ENCODE peak calls at places on chromosomes 7 and 10, in four cellular contexts. One of them, this sample, is unnamed. For H3K4me1, the result is how much of the 10 kb centered on the place peaks cover.

GRCh38 chr7:63043657-63044543 is 954.7 kb upstream of the ZNF722 start:
- DNase-seq in cardiac muscle cell: no peak
- DNase-seq in colonic mucosa: no peak
- DNase-seq in adipocyte: no peak
- DNase-seq in this sample: no peak

GRCh38 chr7:106180721-106181120 is 68.6 kb upstream of the SYPL1 start:
- DNase-seq in cardiac muscle cell: no peak
- DNase-seq in colonic mucosa: no peak
- DNase-seq in adipocyte: no peak
- DNase-seq in this sample: no peak

GRCh38 chr10:570631-571565 is 118.6 kb downstream of the DIP2C start:
- DNase-seq in cardiac muscle cell: no peak
- DNase-seq in colonic mucosa: no peak
- DNase-seq in adipocyte: peak
- DNase-seq in this sample: no peak

GRCh38 chr10:31686566-31686965 is 242.1 kb downstream of the ARHGAP12 start:
- DNase-seq in cardiac muscle cell: no peak
- DNase-seq in colonic mucosa: no peak
- DNase-seq in adipocyte: no peak
- DNase-seq in this sample: no peak

GRCh38 chr7:55534262-55534915 is 37.9 kb downstream of the VOPP1 start:
- DNase-seq in cardiac muscle cell: no peak
- DNase-seq in colonic mucosa: no peak
- DNase-seq in adipocyte: peak
- DNase-seq in this sample: no peak

GRCh38 chr7:2355079-2356008 is 717 bp downstream of the EIF3B start:
- DNase-seq in cardiac muscle cell: peak
- DNase-seq in colonic mucosa: peak
- DNase-seq in adipocyte: peak
- DNase-seq in this sample: no peak

GRCh38 chr10:87506988-87507387 is 2.3 kb downstream of the MINPP1 start:
- DNase-seq in cardiac muscle cell: no peak
- DNase-seq in colonic mucosa: no peak
- DNase-seq in adipocyte: no peak
- DNase-seq in this sample: no peak

GRCh38 chr10:88680958-88681357 is 16.7 kb downstream of the LIPF start:
- DNase-seq in cardiac muscle cell: no peak
- DNase-seq in colonic mucosa: no peak
- DNase-seq in adipocyte: no peak
- DNase-seq in this sample: no peak

GRCh38 chr7:129561677-129562424 is 49.7 kb upstream of the NRF1 start:
- DNase-seq in cardiac muscle cell: no peak
- DNase-seq in colonic mucosa: no peak
- DNase-seq in adipocyte: no peak
- DNase-seq in this sample: no peak

DNA sequence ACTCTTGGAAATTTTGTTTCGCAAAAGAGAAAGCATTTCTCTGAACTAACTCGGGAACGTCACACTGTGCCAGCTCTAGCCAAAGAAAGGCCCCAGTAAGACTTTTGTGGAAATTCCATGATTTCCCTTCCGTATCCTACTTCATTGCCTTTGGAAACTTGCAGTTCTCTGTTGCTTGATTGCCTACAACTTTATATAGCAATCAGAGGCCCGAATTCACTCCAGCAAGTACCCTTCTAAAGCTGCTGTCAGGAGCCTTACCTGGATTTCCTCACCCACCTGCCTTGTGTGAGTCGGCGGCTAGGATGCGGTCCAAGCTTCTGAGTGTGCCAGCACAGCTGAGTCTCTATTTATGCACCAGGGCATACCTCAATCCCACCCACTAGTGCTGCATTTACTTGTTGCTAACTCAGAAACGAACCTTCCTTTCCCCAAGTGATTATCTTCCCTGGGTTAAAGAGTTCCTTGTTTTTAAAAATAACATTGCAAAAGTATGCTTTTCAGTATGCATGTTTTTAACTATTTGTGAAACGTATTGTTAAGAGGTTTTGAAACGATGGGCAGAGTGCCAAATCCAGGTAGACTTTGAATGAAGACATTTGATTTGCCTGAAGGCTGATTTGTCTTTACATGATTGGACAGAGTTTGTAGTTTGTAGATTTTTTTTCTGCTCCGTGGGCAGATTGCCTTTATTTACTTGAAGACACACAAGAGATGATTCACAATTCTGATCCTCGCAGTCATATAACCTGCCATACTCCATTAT is at the start of gene AGR2:
- DNase-seq in cardiac muscle cell: no peak
- DNase-seq in colonic mucosa: peak
- DNase-seq in adipocyte: no peak
- DNase-seq in this sample: no peak
- H3K4me3 ChIP-seq in cardiac muscle cell: no peak
- H3K4me3 ChIP-seq in colonic mucosa: peak
- H3K4me3 ChIP-seq in adipocyte: no peak
- H3K4me3 ChIP-seq in this sample: no peak

DNA sequence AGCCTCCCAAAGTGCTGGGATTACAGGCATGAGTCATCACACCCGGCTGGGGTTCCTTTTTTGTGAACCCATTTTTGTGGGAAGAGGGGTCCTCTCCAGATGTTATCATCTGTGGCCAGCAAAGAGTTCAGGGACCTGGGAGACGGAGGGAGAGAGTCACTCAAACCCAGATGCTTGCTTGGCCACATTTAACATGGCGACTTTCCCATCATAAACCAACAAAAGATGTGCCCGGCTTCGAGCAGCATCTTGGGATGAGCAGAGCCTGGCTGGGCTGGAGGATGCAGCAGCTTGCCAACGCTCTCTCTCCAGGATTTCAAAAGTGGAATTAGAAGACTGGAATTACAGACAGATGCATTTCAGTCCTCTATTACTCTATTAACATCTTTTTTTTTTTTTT is 19.1 kb upstream of the HABP2 start:
- DNase-seq in cardiac muscle cell: no peak
- DNase-seq in colonic mucosa: no peak
- DNase-seq in adipocyte: no peak
- DNase-seq in this sample: no peak
- H3K4me1 ChIP-seq in cardiac muscle cell: under half
- H3K4me1 ChIP-seq in colonic mucosa: under half
- H3K4me1 ChIP-seq in adipocyte: under half
- H3K4me1 ChIP-seq in this sample: under half

GRCh38 chr7:105015631-105015965 is 1.6 kb downstream of the KMT2E start:
- DNase-seq in cardiac muscle cell: peak
- DNase-seq in colonic mucosa: peak
- DNase-seq in adipocyte: peak
- DNase-seq in this sample: no peak
- H3K4me3 ChIP-seq in cardiac muscle cell: peak
- H3K4me3 ChIP-seq in colonic mucosa: peak
- H3K4me3 ChIP-seq in adipocyte: peak
- H3K4me3 ChIP-seq in this sample: peak

DNA sequence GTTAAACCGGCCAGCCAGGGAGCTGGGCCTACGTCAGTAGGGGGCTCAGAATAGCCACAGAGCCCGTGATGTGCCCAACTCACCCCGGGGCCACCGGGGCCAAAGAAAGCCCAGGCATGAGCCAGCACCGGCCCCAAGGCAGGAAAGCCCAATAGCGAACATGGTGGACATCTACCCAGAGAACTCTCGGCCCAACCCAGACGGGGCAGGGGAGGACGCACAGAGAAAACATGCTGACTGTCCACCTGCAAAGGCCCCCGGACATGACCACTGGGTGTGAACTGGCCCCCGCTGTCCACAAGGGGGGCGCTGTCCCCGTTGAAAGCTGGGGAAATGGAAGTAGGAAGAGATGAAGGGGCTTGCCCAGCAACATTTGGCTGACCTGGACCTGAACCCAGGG is 169.2 kb downstream of the PRKAG2 start:
- DNase-seq in cardiac muscle cell: no peak
- DNase-seq in colonic mucosa: no peak
- DNase-seq in adipocyte: no peak
- DNase-seq in this sample: no peak
- H3K4me1 ChIP-seq in cardiac muscle cell: under half
- H3K4me1 ChIP-seq in colonic mucosa: under half
- H3K4me1 ChIP-seq in adipocyte: under half
- H3K4me1 ChIP-seq in this sample: under half

GRCh38 chr10:77636967-77637473 is 588 bp downstream of the KCNMA1 start:
- DNase-seq in cardiac muscle cell: peak
- DNase-seq in colonic mucosa: no peak
- DNase-seq in adipocyte: peak
- DNase-seq in this sample: no peak
- H3K4me3 ChIP-seq in cardiac muscle cell: peak
- H3K4me3 ChIP-seq in colonic mucosa: peak
- H3K4me3 ChIP-seq in adipocyte: peak
- H3K4me3 ChIP-seq in this sample: peak

GRCh38 chr10:79073784-79074432 is 5.1 kb downstream of the ZMIZ1 start:
- DNase-seq in cardiac muscle cell: no peak
- DNase-seq in colonic mucosa: peak
- DNase-seq in adipocyte: no peak
- DNase-seq in this sample: no peak

GRCh38 chr10:79072041-79072441 is 3.3 kb downstream of the ZMIZ1 start:
- DNase-seq in cardiac muscle cell: no peak
- DNase-seq in colonic mucosa: no peak
- DNase-seq in adipocyte: no peak
- DNase-seq in this sample: no peak

GRCh38 chr10:79075418-79075817 is 6.7 kb downstream of the ZMIZ1 start:
- DNase-seq in cardiac muscle cell: no peak
- DNase-seq in colonic mucosa: no peak
- DNase-seq in adipocyte: no peak
- DNase-seq in this sample: no peak

GRCh38 chr10:79072994-79073654 is 4.4 kb downstream of the ZMIZ1 start:
- DNase-seq in cardiac muscle cell: no peak
- DNase-seq in colonic mucosa: peak
- DNase-seq in adipocyte: no peak
- DNase-seq in this sample: no peak

DNA sequence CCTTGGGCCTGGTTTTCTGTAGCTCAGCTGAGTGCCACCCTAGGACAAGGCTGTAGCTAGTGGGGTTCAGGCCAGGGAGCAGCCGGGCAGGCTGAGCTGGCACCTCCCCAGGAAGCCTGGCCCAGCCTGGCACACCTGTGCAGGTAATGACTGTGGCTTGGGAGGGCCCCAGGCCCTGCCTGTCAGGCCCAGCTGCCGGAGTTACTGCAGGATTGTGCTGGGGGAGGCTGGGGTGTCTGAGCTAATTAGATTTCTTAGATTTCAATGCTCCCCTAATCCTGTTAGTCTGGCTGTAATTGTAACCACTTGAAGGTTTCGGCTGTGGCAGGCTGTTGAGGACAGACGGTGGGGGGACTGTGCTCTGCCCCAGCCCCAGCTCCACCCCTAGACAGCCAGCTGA is 6.0 kb downstream of the ZMIZ1 start:
- DNase-seq in cardiac muscle cell: no peak
- DNase-seq in colonic mucosa: peak
- DNase-seq in adipocyte: no peak
- DNase-seq in this sample: no peak
- H3K4me1 ChIP-seq in cardiac muscle cell: half or more
- H3K4me1 ChIP-seq in colonic mucosa: half or more
- H3K4me1 ChIP-seq in adipocyte: half or more
- H3K4me1 ChIP-seq in this sample: half or more

This sample was measured in esophagus muscularis mucosa.